ENCODE peak calls at places on chromosomes 13 and 19, in four cellular contexts. Y, Q, B and T are unnamed samples.

GRCh38 chr19:872266-872951 is 12.9 kb downstream of the CFD start:
- DNase-seq in Y (peak; percentile 88), B (peak; percentile 38), Q (no peak), T (peak; percentile 87)

GRCh38 chr13:50733392-50733791 is 110.1 kb downstream of the DLEU7 start:
- DNase-seq in Q (no peak), Y (no peak), B (no peak), T (no peak)

GRCh38 chr19:1177322-1178114 is 3.5 kb upstream of the SBNO2 start:
- DNase-seq in Q (no peak), Y (no peak), B (peak; percentile 97), T (peak; percentile 84)

GRCh38 chr19:50508850-50509190 is 2.2 kb downstream of the JOSD2 start:
- DNase-seq in Q (no peak), Y (peak; percentile 27), B (no peak), T (no peak)

GRCh38 chr19:22427587-22428298 is 5.6 kb upstream of the ZNF98 start:
- DNase-seq in Y (no peak), B (no peak), Q (no peak), T (no peak)

GRCh38 chr19:54620464-54620863 is 9.8 kb upstream of the LILRB1 start:
- DNase-seq in Q (no peak), Y (no peak), B (no peak), T (no peak)

GRCh38 chr13:21613791-21614190 is 9.8 kb upstream of the MICU2 start:
- DNase-seq in Y (no peak), Q (no peak), B (no peak), T (no peak)

GRCh38 chr19:46303345-46303701 is 6.5 kb downstream of the HIF3A start:
- DNase-seq in B (no peak), Y (no peak), Q (no peak), T (peak; percentile 70)

GRCh38 chr13:52383362-52383761 is 22.6 kb downstream of the THSD1 start:
- DNase-seq in Q (no peak), Y (no peak), B (peak; percentile 28), T (no peak)

GRCh38 chr19:9362905-9363304 is at the start of gene ZNF177:
- DNase-seq in Y (no peak), B (no peak), Q (no peak), T (no peak)

GRCh38 chr13:43300817-43301216 is 277.4 kb downstream of the DNAJC15 start:
- DNase-seq in B (peak; percentile 27), Q (no peak), Y (no peak), T (no peak)

GRCh38 chr19:38389101-38389925 is 816 bp downstream of the SPRED3 start:
- DNase-seq in Y (no peak), Q (no peak), B (peak; percentile 82), T (no peak)

GRCh38 chr13:51451467-51452390 is 1.1 kb downstream of the INTS6 start:
- DNase-seq in Y (peak; percentile 93), Q (peak; percentile 87), B (peak; percentile 57), T (peak; percentile 94)

GRCh38 chr13:106535552-106536243 is at the start of gene EFNB2:
- DNase-seq in Q (peak; percentile 91), B (peak; percentile 88), Y (peak; percentile 92), T (peak; percentile 96)
- TF ChIP-seq CTCF in Q (no peak), B (peak; percentile 2), Y (no peak), T (no peak)

GRCh38 chr19:18051887-18052286 is 34.8 kb downstream of the IL12RB1 start:
- DNase-seq in Q (peak; percentile 73), B (no peak), Y (no peak), T (no peak)
- H3K4me3 ChIP-seq in Q (peak overlapping the region; percentile 32), B (no peak overlapping the region), Y (peak overlapping the region; percentile 22), T (peak overlapping the region; percentile 14)

DNA sequence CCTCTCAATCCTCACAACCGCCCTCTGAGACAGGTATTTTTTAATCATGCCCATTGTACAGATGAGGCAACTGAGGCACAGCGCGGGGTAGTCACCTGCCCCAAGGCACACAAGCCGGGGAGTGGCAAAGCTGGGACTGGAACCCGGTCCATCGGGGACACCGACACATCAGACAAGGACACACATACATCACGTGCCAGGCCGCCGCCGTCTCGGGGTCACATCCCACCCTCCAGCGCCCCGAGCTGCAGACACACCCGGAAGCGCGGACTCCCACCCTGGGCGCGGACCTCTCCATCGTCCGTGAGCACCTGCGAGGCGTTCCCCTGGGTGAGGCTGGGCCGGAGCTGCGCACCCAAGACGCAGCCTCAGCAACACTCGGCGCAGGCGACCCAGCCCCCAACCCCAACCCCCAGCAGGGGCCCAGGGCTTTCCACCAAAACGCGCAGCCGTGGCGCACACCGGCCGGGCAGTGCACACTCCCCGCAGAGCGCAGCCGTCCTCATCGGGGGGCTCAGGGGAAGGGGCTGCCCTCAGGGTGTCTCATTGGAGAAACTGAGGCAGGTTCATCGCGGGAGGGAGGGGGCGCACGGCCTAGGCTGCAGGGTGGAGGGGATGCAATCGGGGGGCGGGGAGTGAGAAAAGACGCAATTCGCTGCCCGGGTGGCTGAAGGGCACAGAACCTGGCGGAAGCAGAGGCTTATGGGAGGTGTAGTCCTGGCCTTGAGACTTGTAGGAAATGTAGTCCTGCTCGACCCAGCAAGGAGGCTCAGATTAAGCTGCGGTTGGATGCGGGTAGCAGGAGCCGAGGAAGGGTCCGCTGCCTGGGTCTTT is 1.9 kb upstream of the LMTK3 start:
- DNase-seq in Y (peak; percentile 80), Q (peak; percentile 47), B (peak; percentile 64), T (peak; percentile 82)
- H3K27ac ChIP-seq in Y (peak overlapping the region; percentile 41), Q (no peak overlapping the region), B (peak overlapping the region; percentile 13), T (no peak overlapping the region)

GRCh38 chr19:15236886-15237285 is 4.6 kb upstream of the EPHX3 start:
- DNase-seq in Y (no peak), B (no peak), Q (no peak), T (no peak)

GRCh38 chr19:15240539-15240938 is 8.3 kb upstream of the EPHX3 start:
- DNase-seq in Q (no peak), B (no peak), Y (no peak), T (no peak)

GRCh38 chr19:15237759-15238638 is 5.8 kb upstream of the EPHX3 start:
- DNase-seq in B (no peak), Q (no peak), Y (no peak), T (no peak)

GRCh38 chr19:15239337-15239949 is 7.2 kb upstream of the EPHX3 start:
- DNase-seq in B (no peak), Y (no peak), Q (no peak), T (no peak)

DNA sequence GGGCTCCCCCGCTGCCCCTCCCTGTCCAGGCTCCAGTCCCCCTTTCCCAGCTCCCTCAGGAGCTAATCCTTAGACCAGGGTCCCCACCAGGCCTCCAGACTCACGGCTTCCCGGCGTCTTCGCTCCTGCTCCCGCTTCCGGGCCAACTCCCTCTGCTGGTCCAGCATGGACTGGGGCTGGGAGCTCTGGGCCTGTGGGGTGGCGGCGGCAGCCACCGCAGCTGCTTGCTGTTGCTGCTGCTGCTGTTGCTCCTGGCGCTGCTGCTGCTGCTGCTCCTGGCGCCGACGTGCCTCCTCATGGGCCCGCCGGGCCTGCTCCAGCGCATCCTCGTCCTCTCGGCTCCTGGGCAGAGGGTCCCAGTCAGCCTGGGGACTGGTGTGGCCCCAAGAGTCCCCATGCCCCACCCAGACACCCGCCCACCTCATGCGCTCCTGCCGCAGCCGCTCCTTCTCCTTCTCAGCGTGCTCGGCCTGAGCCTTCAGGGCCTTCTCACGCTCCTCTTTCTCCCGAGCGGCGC is 6.4 kb upstream of the EPHX3 start:
- DNase-seq in Y (no peak), B (no peak), Q (peak; percentile 50), T (no peak)
- TF ChIP-seq CTCF in Y (no peak), B (no peak), Q (no peak), T (no peak)

DNA sequence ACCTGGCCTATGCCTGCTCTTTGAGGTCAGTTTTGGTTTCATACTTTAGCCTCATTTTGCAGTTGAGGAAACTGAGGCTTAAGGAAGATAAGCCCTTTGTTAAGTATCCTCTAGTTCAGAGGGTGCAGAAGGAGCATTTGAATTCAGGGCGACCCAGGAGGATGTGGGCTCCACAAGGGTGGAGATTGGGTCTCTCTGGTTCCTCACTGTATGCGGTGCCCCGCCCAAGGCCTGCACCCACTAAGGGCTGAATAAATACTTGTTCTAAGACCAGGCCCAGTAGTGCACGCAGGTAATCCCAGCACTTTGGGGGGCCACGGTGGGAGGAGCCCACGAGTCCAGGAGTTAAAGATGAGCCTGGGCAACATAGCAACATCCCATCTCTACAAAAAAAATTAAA is 768 bp upstream of the SLC44A2 start:
- DNase-seq in B (no peak), Q (no peak), Y (no peak), T (no peak)
- H3K4me3 ChIP-seq in B (no peak overlapping the region), Q (peak overlapping the region; percentile 60), Y (peak overlapping the region; percentile 71), T (peak overlapping the region; percentile 71)

GRCh38 chr13:33015791-33016323 is 366 bp upstream of the KL start:
- DNase-seq in Q (peak; percentile 34), B (no peak), Y (peak; percentile 51), T (peak; percentile 65)
- H3K27ac ChIP-seq in Q (peak overlapping the region; percentile 83), B (no peak overlapping the region), Y (peak overlapping the region; percentile 90), T (peak overlapping the region; percentile 73)

GRCh38 chr13:36815069-36815468 is 4.0 kb upstream of the RFXAP start:
- DNase-seq in Q (no peak), Y (no peak), B (no peak), T (no peak)
- TF ChIP-seq CTCF in Q (no peak), Y (peak; percentile 18), B (peak; percentile 29), T (peak; percentile 29)

GRCh38 chr13:37889102-37889501 is 19.5 kb upstream of the TRPC4 start:
- DNase-seq in B (peak; percentile 23), Q (no peak), Y (no peak), T (no peak)
- H3K4me3 ChIP-seq in B (no peak overlapping the region), Q (no peak overlapping the region), Y (no peak overlapping the region), T (no peak overlapping the region)